ENCODE peak calls at places on chromosomes 16 and 17, in eight cellular contexts. T is breast epithelium; I is effector memory CD4-positive, alpha-beta T cell; Z is stomach; L is prostate gland; C is thoracic aorta; H is neuronal stem cell; Y is PC-3. Q is an unnamed sample.

GRCh38 chr16:11235703-11235991 is 20.4 kb downstream of the SOCS1 start:
- DNase-seq in Y (no peak), Z (peak; percentile 64), L (no peak), C (no peak), T (no peak), H (no peak), I (no peak), Q (no peak)

GRCh38 chr16:69563605-69564580 is 1.9 kb upstream of the NFAT5 start:
- DNase-seq in Z (no peak), H (peak; percentile 89), T (no peak), I (no peak), L (no peak), C (no peak), Y (peak; percentile 15), Q (peak; percentile 54)

GRCh38 chr16:87829123-87829980 is 40.0 kb downstream of the SLC7A5 start:
- DNase-seq in I (no peak), L (no peak), C (no peak), Y (no peak), H (no peak), T (no peak), Z (no peak), Q (no peak)

GRCh38 chr17:8311131-8311790 is 1.2 kb downstream of the ARHGEF15 start:
- DNase-seq in L (no peak), H (no peak), Y (no peak), Z (no peak), C (no peak), I (no peak), T (no peak), Q (no peak)

GRCh38 chr17:62794666-62794971 is 13.5 kb downstream of the MARCHF10 start:
- DNase-seq in T (no peak), Z (no peak), L (no peak), C (no peak), Y (no peak), I (no peak), H (no peak), Q (no peak)

GRCh38 chr17:8923762-8924161 is 41.7 kb downstream of the PIK3R5 start:
- DNase-seq in T (no peak), C (no peak), L (no peak), Y (no peak), Z (no peak), H (no peak), I (no peak), Q (no peak)

GRCh38 chr17:15917439-15918027 is 27.4 kb upstream of the ADORA2B start:
- DNase-seq in Z (no peak), I (no peak), L (no peak), T (no peak), C (no peak), Y (no peak), H (no peak), Q (no peak)

GRCh38 chr16:3654249-3654991 is at the start of gene DNASE1:
- DNase-seq in I (peak; percentile 30), Y (peak; percentile 61), H (peak; percentile 51), T (no peak), L (no peak), C (no peak), Z (peak; percentile 66), Q (no peak)

GRCh38 chr17:17774009-17774881 is 62.5 kb downstream of the SREBF1 start:
- DNase-seq in C (no peak), L (peak; percentile 92), T (peak; percentile 54), H (no peak), Y (peak; percentile 65), I (no peak), Z (peak; percentile 80), Q (no peak)

GRCh38 chr17:2337811-2338657 is 733 bp downstream of the SGSM2 start:
- DNase-seq in C (no peak), Z (peak; percentile 79), Y (peak; percentile 53), T (peak; percentile 58), H (peak; percentile 42), I (peak; percentile 58), L (peak; percentile 68), Q (peak; percentile 44)

GRCh38 chr16:424033-424622 is 1.3 kb upstream of the RAB11FIP3 start:
- DNase-seq in C (peak; percentile 83), L (peak; percentile 91), Z (peak; percentile 35), I (no peak), Y (peak; percentile 76), H (no peak), T (peak; percentile 94), Q (no peak)

DNA sequence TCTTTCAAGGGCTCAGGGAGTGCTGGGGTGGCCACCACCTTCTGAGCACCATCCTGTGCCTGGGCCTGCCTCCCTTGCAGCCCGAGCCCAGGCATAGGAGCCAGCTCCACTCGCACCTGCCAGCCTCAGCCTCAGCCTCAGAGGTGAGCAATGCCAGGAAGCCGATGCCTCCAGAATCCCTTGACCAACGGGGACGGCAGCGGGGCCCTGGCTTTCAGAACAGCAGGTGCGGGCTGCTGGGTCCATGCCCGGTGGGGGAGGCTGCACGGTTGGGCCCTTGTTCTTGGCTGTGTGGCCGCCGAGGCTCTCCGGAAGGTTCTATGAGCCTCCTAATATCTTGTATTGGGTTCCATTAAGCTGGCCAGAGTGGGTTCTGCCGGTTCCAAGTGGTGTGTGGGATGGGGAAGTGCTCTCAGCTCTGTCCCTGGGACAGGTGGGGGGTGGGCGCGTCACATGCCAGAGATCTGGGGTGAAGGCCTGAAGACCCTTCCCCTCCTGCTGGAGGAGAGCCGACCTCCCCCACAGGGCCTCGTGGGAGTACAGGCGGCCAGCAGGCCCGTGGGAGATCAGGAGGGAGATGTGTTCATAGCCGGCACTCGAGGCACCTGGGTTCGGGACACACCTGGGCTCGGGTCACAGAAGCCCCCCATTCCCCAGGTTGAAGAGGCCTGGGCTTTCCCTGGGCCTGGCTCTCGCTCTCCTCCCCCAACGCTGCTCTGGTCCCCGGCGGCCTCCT is 27.0 kb downstream of the NPTX1 start:
- DNase-seq in H (no peak), C (no peak), Z (no peak), I (no peak), Y (no peak), T (no peak), L (no peak), Q (no peak)
- H3K27ac ChIP-seq in H (no peak overlapping the region), C (peak overlapping the region; percentile 75), Z (peak overlapping the region; percentile 56), I (no peak overlapping the region), Y (no peak overlapping the region), T (no peak overlapping the region), L (no peak overlapping the region), Q (no peak overlapping the region)

DNA sequence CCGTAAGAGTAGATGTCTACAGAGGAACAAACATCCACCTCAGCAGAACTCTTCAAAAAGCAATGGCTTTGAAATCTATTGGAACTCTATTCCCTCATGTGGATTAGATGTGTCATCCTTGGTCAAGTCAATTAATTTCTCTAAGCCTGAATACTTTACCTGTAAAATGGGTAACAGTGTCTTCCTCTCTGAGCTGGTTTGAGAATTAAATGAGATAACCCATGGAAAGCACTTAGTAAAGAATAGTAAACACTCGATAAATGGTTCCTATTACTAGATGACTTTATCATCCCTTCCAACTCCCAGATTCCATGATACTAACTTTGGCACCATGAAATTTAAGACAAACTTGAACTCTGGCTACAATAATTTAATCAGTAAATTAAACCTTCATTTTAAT is 89.1 kb downstream of the SKAP1 start:
- DNase-seq in T (no peak), Y (no peak), C (no peak), L (no peak), Z (no peak), I (no peak), H (no peak), Q (no peak)
- H3K4me1 ChIP-seq in T (no peaks in the 10 kb centered on the region), Y (no peaks in the 10 kb centered on the region), C (no peaks in the 10 kb centered on the region), L (no peaks in the 10 kb centered on the region), Z (no peaks in the 10 kb centered on the region), I (no peaks in the 10 kb centered on the region), H (no peaks in the 10 kb centered on the region), Q (peaks cover 3% of the 10 kb centered on the region)

GRCh38 chr17:63824362-63824761 is 2.9 kb upstream of the PSMC5 start:
- DNase-seq in Z (no peak), T (no peak), L (no peak), H (no peak), Y (no peak), I (no peak), C (no peak), Q (no peak)

GRCh38 chr17:63820963-63821561 is 6.2 kb upstream of the PSMC5 start:
- DNase-seq in C (no peak), L (no peak), T (no peak), Z (no peak), H (no peak), I (no peak), Y (no peak), Q (no peak)

GRCh38 chr17:63821809-63822208 is 5.4 kb upstream of the PSMC5 start:
- DNase-seq in C (no peak), Y (no peak), Z (no peak), H (no peak), I (no peak), L (no peak), T (no peak), Q (no peak)

GRCh38 chr17:63823659-63824331 is 3.4 kb upstream of the PSMC5 start:
- DNase-seq in L (no peak), Y (no peak), H (no peak), C (no peak), T (no peak), I (no peak), Z (no peak), Q (no peak)

GRCh38 chr17:63822537-63822936 is 4.7 kb upstream of the PSMC5 start:
- DNase-seq in L (no peak), C (no peak), T (no peak), Y (no peak), H (no peak), I (no peak), Z (no peak), Q (no peak)
- H3K36me3 ChIP-seq in L (peaks cover 27% of the 10 kb centered on the region), C (peaks cover 76% of the 10 kb centered on the region), T (peaks cover 25% of the 10 kb centered on the region), Y (peaks cover 76% of the 10 kb centered on the region), H (peaks cover 65% of the 10 kb centered on the region), I (peaks cover 79% of the 10 kb centered on the region), Z (peaks cover 80% of the 10 kb centered on the region), Q (peaks cover 52% of the 10 kb centered on the region)

GRCh38 chr17:46148247-46148646 is 45.0 kb downstream of the KANSL1 start:
- DNase-seq in Z (no peak), L (no peak), C (no peak), T (no peak), H (no peak), I (no peak), Y (no peak), Q (no peak)

GRCh38 chr17:46150216-46150963 is 42.8 kb downstream of the KANSL1 start:
- DNase-seq in I (no peak), T (no peak), Z (no peak), Y (no peak), C (no peak), H (no peak), L (no peak), Q (no peak)

GRCh38 chr17:46144246-46144645 is 49.0 kb downstream of the KANSL1 start:
- DNase-seq in T (no peak), I (no peak), C (no peak), Z (no peak), H (no peak), L (no peak), Y (no peak), Q (no peak)

GRCh38 chr17:46143827-46144236 is 49.4 kb downstream of the KANSL1 start:
- DNase-seq in T (no peak), Z (no peak), I (no peak), L (no peak), C (no peak), Y (no peak), H (no peak), Q (no peak)

DNA sequence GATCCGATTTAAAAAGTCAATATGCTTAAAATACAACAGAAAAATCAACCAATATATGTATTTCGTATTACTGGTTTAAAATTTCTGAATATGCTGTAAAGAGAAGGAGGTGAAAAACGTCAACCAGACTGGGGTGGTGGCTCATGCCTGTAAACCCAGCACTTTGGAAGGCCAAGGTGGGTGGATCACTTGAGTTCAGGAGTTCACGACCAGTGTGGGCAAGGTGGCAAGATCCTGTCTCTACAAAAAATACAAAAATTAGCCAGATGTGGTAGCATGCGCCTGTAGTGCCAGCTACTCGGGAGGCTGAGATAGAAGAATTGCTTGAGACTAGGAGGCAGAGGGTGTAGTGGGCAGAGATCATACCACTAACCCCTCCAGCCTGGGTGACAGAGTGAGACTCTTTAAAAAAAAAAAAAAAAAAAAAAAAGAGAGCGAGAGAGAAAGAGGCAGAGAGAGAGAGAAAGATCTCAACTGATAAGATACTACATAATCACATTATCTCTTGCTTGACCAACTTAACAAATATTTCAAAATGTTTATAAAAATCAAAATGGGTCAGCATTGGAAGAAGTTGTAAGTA is 46.0 kb downstream of the KANSL1 start:
- DNase-seq in I (no peak), T (no peak), Y (no peak), Z (no peak), L (no peak), C (no peak), H (no peak), Q (peak; percentile 21)
- H3K27ac ChIP-seq in I (no peak overlapping the region), T (no peak overlapping the region), Y (no peak overlapping the region), Z (no peak overlapping the region), L (no peak overlapping the region), C (no peak overlapping the region), H (no peak overlapping the region), Q (no peak overlapping the region)